ENCODE peak calls at places on chromosome X, in five cellular contexts. N is suprapubic skin, W is ovary, Z is spleen, C is SK-N-SH. O is an unnamed sample. For H3K36me3, the result is how much of the 10 kb centered on the place peaks cover.

GRCh38 chrX:40622741-40623536 is at the start of gene MPC1L:
- DNase-seq in N (no peak), C (no peak), W (no peak), Z (no peak), O (no peak)

GRCh38 chrX:153671589-153672530 is 1.8 kb downstream of the PNCK start:
- DNase-seq in N (no peak), Z (peak), W (no peak), C (no peak), O (no peak)

GRCh38 chrX:66149519-66149918 is 14.5 kb upstream of the HEPH start:
- DNase-seq in N (no peak), C (no peak), Z (no peak), W (no peak), O (no peak)

GRCh38 chrX:106300239-106300638 is 132.1 kb downstream of the PWWP3B start:
- DNase-seq in C (no peak), Z (no peak), N (no peak), W (no peak), O (no peak)

GRCh38 chrX:12865359-12865758 is 1.5 kb upstream of the TLR7 start:
- DNase-seq in Z (no peak), W (no peak), C (no peak), N (no peak), O (no peak)

GRCh38 chrX:2693526-2694002 is 2.5 kb downstream of the CD99 start:
- DNase-seq in W (no peak), N (no peak), C (no peak), Z (peak), O (no peak)

GRCh38 chrX:51461053-51462050 is 35.0 kb downstream of the NUDT11 start:
- DNase-seq in N (no peak), Z (no peak), W (no peak), C (peak), O (no peak)

GRCh38 chrX:108268434-108269080 is 169.7 kb downstream of the COL4A6 start:
- DNase-seq in C (no peak), W (no peak), Z (no peak), N (no peak), O (no peak)

GRCh38 chrX:115344885-115345653 is 55.6 kb downstream of the LUZP4 start:
- DNase-seq in W (peak), C (peak), Z (no peak), N (peak), O (peak)

GRCh38 chrX:40201486-40201885 is 103.7 kb upstream of the BCOR start:
- DNase-seq in N (no peak), C (no peak), Z (no peak), W (no peak), O (no peak)

GRCh38 chrX:97065973-97066372 is 182.3 kb downstream of the RPA4 start:
- DNase-seq in C (no peak), W (no peak), N (no peak), Z (no peak), O (no peak)

GRCh38 chrX:22365460-22365859 is 92.7 kb downstream of the CBLL2 start:
- DNase-seq in N (no peak), W (no peak), C (no peak), Z (no peak), O (no peak)

GRCh38 chrX:71450433-71451106 is 82.3 kb upstream of the OGT start:
- DNase-seq in C (no peak), Z (no peak), W (no peak), N (no peak), O (no peak)

GRCh38 chrX:79268788-79269187 is 98.3 kb downstream of the ITM2A start:
- DNase-seq in Z (no peak), W (no peak), N (no peak), C (no peak), O (no peak)

DNA sequence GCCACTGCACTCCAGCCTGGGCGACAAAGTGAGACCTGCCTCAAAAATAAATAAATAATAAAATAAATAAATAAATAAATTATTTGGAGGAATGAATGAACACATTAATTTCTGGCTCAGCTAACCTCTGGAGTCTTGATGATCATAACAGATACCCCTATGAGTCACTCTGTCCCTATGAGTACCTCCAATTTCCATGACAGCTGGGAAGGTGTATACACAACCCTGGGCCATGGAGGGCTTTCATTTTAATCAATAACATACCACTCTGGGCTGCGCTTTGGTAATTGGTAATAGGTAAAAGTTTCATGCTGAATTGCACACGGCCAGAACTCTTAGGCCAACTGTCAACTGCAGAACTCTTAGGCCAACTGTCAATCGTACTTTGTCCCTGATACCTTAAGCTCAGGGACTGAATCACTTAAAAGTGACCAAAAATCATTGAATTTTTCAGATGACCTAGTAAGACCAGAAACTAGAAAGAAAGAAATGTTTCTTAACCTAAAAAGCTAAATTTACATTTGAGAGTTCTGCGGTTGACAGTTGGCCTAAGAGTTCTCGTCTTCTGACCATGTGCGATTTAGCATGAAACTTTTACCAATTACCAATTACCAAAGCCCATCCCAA is 112.4 kb downstream of the ATP11C start:
- DNase-seq in Z (no peak), W (no peak), C (no peak), N (no peak), O (no peak)
- H3K36me3 ChIP-seq in Z (under half), W (under half), C (under half), N (under half), O (under half)

DNA sequence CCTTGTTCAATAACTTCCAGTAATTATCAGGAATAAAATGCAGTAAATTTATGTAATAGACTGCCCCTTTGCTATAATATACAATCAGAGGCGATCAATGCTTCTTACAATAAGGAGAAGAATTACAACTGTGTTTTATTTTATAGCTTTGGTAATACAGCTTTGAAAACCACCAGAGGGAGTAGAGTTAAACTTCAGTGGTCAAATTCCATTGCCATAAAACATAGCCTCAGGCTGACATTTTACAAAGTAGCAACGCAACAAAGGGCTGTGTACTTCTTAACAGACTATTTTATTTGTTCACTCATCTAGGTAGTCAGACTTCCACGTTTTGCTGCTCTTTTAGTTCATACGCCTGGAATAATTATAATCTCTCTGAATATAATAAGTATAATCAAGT is 58.5 kb downstream of the TEX13C start:
- DNase-seq in C (no peak), W (no peak), Z (no peak), N (no peak), O (no peak)
- TF ChIP-seq CTCF in C (no peak), W (no peak), Z (no peak), N (no peak), O (no peak)

DNA sequence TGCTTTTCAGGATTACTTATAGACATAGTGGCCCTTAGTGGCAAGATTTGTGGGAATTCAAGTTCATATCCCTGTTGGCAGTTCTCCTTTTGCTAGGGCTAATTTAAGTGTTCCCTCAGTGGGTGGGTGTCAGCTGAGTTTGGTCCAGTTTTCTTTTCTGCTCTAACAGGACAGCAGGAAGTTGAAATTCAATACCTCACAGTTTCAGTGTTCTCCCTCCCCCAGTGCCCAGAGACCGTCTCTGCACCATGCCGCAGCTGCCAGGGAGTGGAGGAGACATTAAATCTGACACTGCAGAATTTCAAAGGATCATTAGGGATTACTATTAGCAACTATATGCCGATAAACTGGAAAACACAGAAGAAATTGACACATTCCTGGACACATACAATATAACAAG is 50.7 kb downstream of the UBE2NL start:
- DNase-seq in Z (no peak), C (no peak), W (no peak), N (no peak), O (no peak)
- H3K27ac ChIP-seq in Z (no peak), C (no peak), W (no peak), N (no peak), O (no peak)

GRCh38 chrX:18920566-18920965 is 63.3 kb downstream of the PHKA2 start:
- DNase-seq in W (no peak), C (no peak), N (no peak), Z (no peak), O (no peak)
- H3K36me3 ChIP-seq in W (under half), C (under half), N (under half), Z (under half), O (under half)

DNA sequence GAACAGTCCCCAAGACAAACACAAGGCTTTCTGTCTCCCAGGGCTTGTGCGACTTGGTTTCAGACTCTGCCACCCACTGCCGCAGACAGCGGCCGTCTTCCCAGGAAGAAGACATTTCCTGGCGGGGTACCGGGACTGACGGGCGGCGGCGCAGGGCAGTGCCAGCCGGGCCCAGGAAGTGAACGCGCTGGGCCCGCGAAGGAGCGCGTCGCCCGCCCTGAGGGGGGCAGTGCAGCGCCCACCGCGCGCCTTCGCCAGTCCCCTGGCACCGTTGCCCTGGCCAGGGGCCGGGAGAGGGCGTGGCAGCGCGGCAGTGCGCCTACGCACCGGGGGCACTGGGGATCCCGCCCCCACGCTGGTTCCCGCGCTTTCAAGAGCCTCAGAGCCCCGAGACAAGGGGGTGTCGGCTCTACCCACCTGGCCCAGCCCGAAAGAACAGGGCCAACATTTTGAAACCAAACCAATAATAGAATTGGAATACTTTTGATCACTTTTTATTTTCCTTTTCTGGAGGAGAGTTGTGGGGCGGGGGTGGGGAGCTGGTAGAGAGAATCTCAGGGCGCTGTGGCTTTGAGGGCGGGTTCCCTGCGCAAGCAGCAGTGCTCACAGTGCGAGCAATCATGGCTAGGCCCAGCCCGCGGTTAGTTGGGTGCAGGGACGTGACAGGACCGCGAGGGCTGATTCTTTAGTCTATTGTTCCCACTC is 23.6 kb upstream of the APLN start:
- DNase-seq in W (peak), C (peak), N (no peak), Z (peak), O (no peak)
- TF ChIP-seq CTCF in W (peak), C (peak), N (peak), Z (no peak), O (no peak)

GRCh38 chrX:53074987-53075386 is 7.2 kb upstream of the TSPYL2 start:
- DNase-seq in W (no peak), N (peak), Z (peak), C (no peak), O (no peak)

GRCh38 chrX:53071604-53072417 is 10.4 kb upstream of the TSPYL2 start:
- DNase-seq in Z (peak), N (peak), C (peak), W (peak), O (peak)

GRCh38 chrX:53071064-53071463 is 11.1 kb upstream of the TSPYL2 start:
- DNase-seq in N (peak), W (no peak), C (no peak), Z (no peak), O (no peak)

GRCh38 chrX:53073115-53073581 is 9.0 kb upstream of the TSPYL2 start:
- DNase-seq in Z (peak), W (no peak), C (no peak), N (peak), O (peak)

DNA sequence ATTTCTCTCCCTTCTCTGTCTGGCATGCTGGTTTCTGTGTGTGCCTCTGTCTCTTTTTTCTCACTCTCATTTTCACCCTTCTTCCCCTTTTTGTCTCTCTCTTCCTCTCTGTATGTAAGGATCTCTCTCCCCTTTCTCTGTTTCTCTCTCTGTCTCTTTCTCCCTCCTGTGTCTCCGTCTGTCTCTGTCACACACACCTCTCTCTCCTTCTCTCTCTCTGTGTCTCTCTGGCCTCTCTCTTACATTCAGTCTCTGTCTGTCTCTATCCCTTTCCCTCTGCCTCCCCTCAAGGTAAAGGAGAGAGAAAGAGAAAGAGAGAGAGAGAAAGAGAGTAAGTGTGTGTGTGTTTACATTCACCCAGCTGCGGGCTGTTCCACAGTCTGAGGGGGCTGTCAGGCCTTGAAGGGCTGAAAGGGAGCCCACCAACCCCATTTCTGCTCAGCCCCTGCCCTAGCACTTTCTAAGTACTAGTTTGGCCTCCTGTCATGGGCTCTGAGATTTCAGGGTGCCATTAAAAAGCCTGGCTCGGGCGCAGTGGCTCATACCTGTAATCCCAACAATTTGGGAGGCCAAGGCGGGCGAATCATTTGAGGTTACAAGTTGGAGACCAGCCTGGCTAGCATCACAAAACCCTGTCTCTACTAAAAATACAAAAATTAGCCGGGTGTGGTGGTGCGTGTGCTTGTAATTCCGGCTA is 9.6 kb upstream of the TSPYL2 start:
- DNase-seq in N (peak), Z (peak), W (no peak), C (no peak), O (no peak)
- H3K27ac ChIP-seq in N (peak), Z (no peak), W (peak), C (no peak), O (peak)

O was measured in WERI-Rb-1.